ENCODE peak calls at places on chromosomes 5 and 9, in five cellular contexts. One of them, this sample, is unnamed.

GRCh38 chr9:12875216-12875615 is 100.4 kb downstream of the LURAP1L start:
- DNase-seq in PC-9: peak; percentile 52
- DNase-seq in right lobe of liver: no peak
- DNase-seq in CD4-positive, alpha-beta memory T cell: no peak
- DNase-seq in lung: no peak
- DNase-seq in this sample: no peak

GRCh38 chr5:6804766-6805165 is 91.5 kb downstream of the TENT4A start:
- DNase-seq in CD4-positive, alpha-beta memory T cell: no peak
- DNase-seq in right lobe of liver: no peak
- DNase-seq in PC-9: no peak
- DNase-seq in lung: no peak
- DNase-seq in this sample: no peak

GRCh38 chr5:150164640-150165039 is 1.9 kb upstream of the CDX1 start:
- DNase-seq in right lobe of liver: no peak
- DNase-seq in CD4-positive, alpha-beta memory T cell: no peak
- DNase-seq in PC-9: no peak
- DNase-seq in lung: no peak
- DNase-seq in this sample: no peak

GRCh38 chr9:130118841-130119520 is 53.2 kb upstream of the NCS1 start:
- DNase-seq in right lobe of liver: no peak
- DNase-seq in PC-9: no peak
- DNase-seq in CD4-positive, alpha-beta memory T cell: no peak
- DNase-seq in lung: no peak
- DNase-seq in this sample: no peak

GRCh38 chr5:378976-379742 is 57.6 kb downstream of the AHRR start:
- DNase-seq in PC-9: no peak
- DNase-seq in lung: no peak
- DNase-seq in right lobe of liver: no peak
- DNase-seq in CD4-positive, alpha-beta memory T cell: no peak
- DNase-seq in this sample: no peak

GRCh38 chr5:83029912-83030311 is 47.3 kb downstream of the TMEM167A start:
- DNase-seq in CD4-positive, alpha-beta memory T cell: no peak
- DNase-seq in PC-9: no peak
- DNase-seq in right lobe of liver: no peak
- DNase-seq in lung: no peak
- DNase-seq in this sample: no peak

GRCh38 chr9:101028346-101029299 is at the start of gene PLPPR1:
- DNase-seq in PC-9: no peak
- DNase-seq in lung: peak; percentile 73
- DNase-seq in right lobe of liver: peak; percentile 90
- DNase-seq in CD4-positive, alpha-beta memory T cell: no peak
- DNase-seq in this sample: no peak

GRCh38 chr5:95107138-95107537 is 177.8 kb downstream of the MCTP1 start:
- DNase-seq in PC-9: no peak
- DNase-seq in lung: no peak
- DNase-seq in CD4-positive, alpha-beta memory T cell: no peak
- DNase-seq in right lobe of liver: no peak
- DNase-seq in this sample: no peak

GRCh38 chr9:95137587-95138145 is 179.8 kb downstream of the FANCC start:
- DNase-seq in right lobe of liver: peak; percentile 73
- DNase-seq in CD4-positive, alpha-beta memory T cell: no peak
- DNase-seq in PC-9: no peak
- DNase-seq in lung: no peak
- DNase-seq in this sample: no peak

GRCh38 chr5:28313543-28314334 is 1275.4 kb upstream of the CDH9 start:
- DNase-seq in CD4-positive, alpha-beta memory T cell: no peak
- DNase-seq in lung: no peak
- DNase-seq in right lobe of liver: no peak
- DNase-seq in PC-9: peak; percentile 38
- DNase-seq in this sample: no peak

GRCh38 chr5:150218693-150219035 is 28.8 kb downstream of the SLC6A7 start:
- DNase-seq in PC-9: no peak
- DNase-seq in CD4-positive, alpha-beta memory T cell: no peak
- DNase-seq in right lobe of liver: no peak
- DNase-seq in lung: no peak
- DNase-seq in this sample: no peak

GRCh38 chr5:59725393-59725768 is 168.1 kb downstream of the PDE4D start:
- DNase-seq in right lobe of liver: no peak
- DNase-seq in lung: no peak
- DNase-seq in CD4-positive, alpha-beta memory T cell: no peak
- DNase-seq in PC-9: no peak
- DNase-seq in this sample: no peak

GRCh38 chr5:101637599-101637998 is 658.5 kb downstream of the SLCO4C1 start:
- DNase-seq in CD4-positive, alpha-beta memory T cell: no peak
- DNase-seq in PC-9: no peak
- DNase-seq in right lobe of liver: no peak
- DNase-seq in lung: no peak
- DNase-seq in this sample: no peak

GRCh38 chr9:132864691-132865090 is 13.4 kb downstream of the AK8 start:
- DNase-seq in PC-9: no peak
- DNase-seq in CD4-positive, alpha-beta memory T cell: no peak
- DNase-seq in lung: no peak
- DNase-seq in right lobe of liver: no peak
- DNase-seq in this sample: no peak

GRCh38 chr9:98867109-98867433 is 59.6 kb downstream of the GALNT12 start:
- DNase-seq in CD4-positive, alpha-beta memory T cell: no peak
- DNase-seq in right lobe of liver: no peak
- DNase-seq in PC-9: no peak
- DNase-seq in lung: no peak
- DNase-seq in this sample: no peak

GRCh38 chr5:33536802-33537201 is 96.0 kb downstream of the TARS1 start:
- DNase-seq in PC-9: no peak
- DNase-seq in CD4-positive, alpha-beta memory T cell: no peak
- DNase-seq in right lobe of liver: no peak
- DNase-seq in lung: no peak
- DNase-seq in this sample: no peak

GRCh38 chr9:77440057-77440456 is 208.1 kb downstream of the GNA14 start:
- DNase-seq in lung: no peak
- DNase-seq in PC-9: no peak
- DNase-seq in CD4-positive, alpha-beta memory T cell: no peak
- DNase-seq in right lobe of liver: no peak
- DNase-seq in this sample: no peak

GRCh38 chr5:96648598-96648997 is 13.6 kb upstream of the CAST start:
- DNase-seq in lung: no peak
- DNase-seq in right lobe of liver: no peak
- DNase-seq in CD4-positive, alpha-beta memory T cell: no peak
- DNase-seq in PC-9: no peak
- DNase-seq in this sample: no peak

GRCh38 chr9:116361558-116361957 is 208.0 kb downstream of the PAPPA start:
- DNase-seq in PC-9: no peak
- DNase-seq in lung: no peak
- DNase-seq in right lobe of liver: no peak
- DNase-seq in CD4-positive, alpha-beta memory T cell: no peak
- DNase-seq in this sample: no peak

GRCh38 chr9:6787793-6788174 is 30.0 kb downstream of the KDM4C start:
- DNase-seq in lung: no peak
- DNase-seq in PC-9: no peak
- DNase-seq in right lobe of liver: no peak
- DNase-seq in CD4-positive, alpha-beta memory T cell: no peak
- DNase-seq in this sample: no peak

GRCh38 chr5:124707516-124707915 is 38.9 kb downstream of the ZNF608 start:
- DNase-seq in lung: no peak
- DNase-seq in CD4-positive, alpha-beta memory T cell: no peak
- DNase-seq in right lobe of liver: no peak
- DNase-seq in PC-9: no peak
- DNase-seq in this sample: no peak
- H3K4me1 ChIP-seq in lung: peaks cover 18% of the 10 kb centered on the region
- H3K4me1 ChIP-seq in CD4-positive, alpha-beta memory T cell: no peaks in the 10 kb centered on the region
- H3K4me1 ChIP-seq in right lobe of liver: no peaks in the 10 kb centered on the region
- H3K4me1 ChIP-seq in PC-9: no peaks in the 10 kb centered on the region
- H3K4me1 ChIP-seq in this sample: no peaks in the 10 kb centered on the region

GRCh38 chr5:159304961-159305595 is 25.2 kb downstream of the IL12B start:
- DNase-seq in PC-9: no peak
- DNase-seq in right lobe of liver: no peak
- DNase-seq in CD4-positive, alpha-beta memory T cell: no peak
- DNase-seq in lung: no peak
- DNase-seq in this sample: no peak

GRCh38 chr5:159303286-159303685 is 27.0 kb downstream of the IL12B start:
- DNase-seq in lung: no peak
- DNase-seq in right lobe of liver: no peak
- DNase-seq in CD4-positive, alpha-beta memory T cell: no peak
- DNase-seq in PC-9: no peak
- DNase-seq in this sample: no peak

GRCh38 chr5:159301351-159301911 is 28.9 kb downstream of the IL12B start:
- DNase-seq in PC-9: no peak
- DNase-seq in right lobe of liver: no peak
- DNase-seq in CD4-positive, alpha-beta memory T cell: no peak
- DNase-seq in lung: no peak
- DNase-seq in this sample: no peak
- H3K9me3 ChIP-seq in PC-9: peaks cover 27% of the 10 kb centered on the region
- H3K9me3 ChIP-seq in right lobe of liver: no peaks in the 10 kb centered on the region
- H3K9me3 ChIP-seq in CD4-positive, alpha-beta memory T cell: no peaks in the 10 kb centered on the region
- H3K9me3 ChIP-seq in lung: peaks cover 7% of the 10 kb centered on the region
- H3K9me3 ChIP-seq in this sample: no peaks in the 10 kb centered on the region

GRCh38 chr9:136091582-136092352 is 3.3 kb downstream of the NACC2 start:
- DNase-seq in right lobe of liver: peak; percentile 7
- DNase-seq in PC-9: no peak
- DNase-seq in lung: no peak
- DNase-seq in CD4-positive, alpha-beta memory T cell: no peak
- DNase-seq in this sample: no peak
- H3K4me1 ChIP-seq in right lobe of liver: peaks cover 35% of the 10 kb centered on the region
- H3K4me1 ChIP-seq in PC-9: peaks cover 22% of the 10 kb centered on the region
- H3K4me1 ChIP-seq in lung: peaks cover 17% of the 10 kb centered on the region
- H3K4me1 ChIP-seq in CD4-positive, alpha-beta memory T cell: peaks cover 44% of the 10 kb centered on the region
- H3K4me1 ChIP-seq in this sample: peaks cover 22% of the 10 kb centered on the region

GRCh38 chr5:131973981-131974380 is 28.5 kb upstream of the MEIKIN start:
- DNase-seq in lung: no peak
- DNase-seq in right lobe of liver: no peak
- DNase-seq in PC-9: no peak
- DNase-seq in CD4-positive, alpha-beta memory T cell: no peak
- DNase-seq in this sample: no peak
- H3K9me3 ChIP-seq in lung: no peaks in the 10 kb centered on the region
- H3K9me3 ChIP-seq in right lobe of liver: no peaks in the 10 kb centered on the region
- H3K9me3 ChIP-seq in PC-9: no peaks in the 10 kb centered on the region
- H3K9me3 ChIP-seq in CD4-positive, alpha-beta memory T cell: no peaks in the 10 kb centered on the region
- H3K9me3 ChIP-seq in this sample: no peaks in the 10 kb centered on the region

DNA sequence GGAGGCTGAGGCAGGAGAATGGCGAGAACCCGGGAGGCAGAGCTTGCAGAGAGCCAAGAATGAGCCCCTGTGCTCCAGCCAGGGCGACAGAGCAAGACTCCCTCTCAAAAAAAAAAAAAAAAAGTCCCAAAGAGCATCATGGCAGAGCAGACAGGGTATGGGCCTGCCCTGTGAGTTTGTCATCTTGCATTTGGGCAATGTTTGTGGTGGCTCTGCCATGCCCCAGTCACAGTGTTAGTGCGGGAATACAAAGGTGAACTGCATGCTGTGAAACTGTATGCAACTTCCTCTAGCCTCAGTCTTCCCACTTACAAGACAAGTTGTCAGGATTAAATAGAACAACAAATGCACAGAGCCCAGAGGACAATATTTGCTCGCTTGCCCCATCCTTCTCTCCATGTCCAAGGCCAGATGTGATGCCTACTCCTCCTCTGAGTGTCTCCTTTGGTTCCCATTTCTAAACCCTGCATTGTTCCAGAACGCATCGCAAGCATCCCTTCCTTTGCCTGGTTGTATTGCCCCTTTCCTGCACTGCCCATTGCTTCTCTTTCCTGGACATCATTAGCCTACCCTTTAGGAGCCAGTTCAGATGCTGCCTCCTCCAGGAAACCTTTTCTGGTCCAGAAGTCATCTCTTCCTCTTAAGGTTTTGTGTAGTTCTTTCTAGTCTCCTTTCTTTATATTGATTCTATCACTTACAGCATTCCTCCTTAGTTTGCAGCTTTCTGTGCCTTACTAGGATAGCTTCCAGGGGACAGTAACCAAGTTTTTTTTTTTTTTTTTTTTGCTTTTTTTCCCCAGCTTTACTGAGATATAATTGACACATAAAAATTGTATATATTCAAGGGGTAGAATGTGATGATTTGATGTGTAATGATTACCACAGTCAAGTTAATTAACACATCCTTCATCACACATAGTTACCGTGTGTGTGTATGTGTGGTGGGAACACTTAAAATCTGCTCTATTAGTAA is 69.0 kb upstream of the TNFAIP8 start:
- DNase-seq in lung: no peak
- DNase-seq in CD4-positive, alpha-beta memory T cell: no peak
- DNase-seq in PC-9: no peak
- DNase-seq in right lobe of liver: no peak
- DNase-seq in this sample: no peak
- H3K4me1 ChIP-seq in lung: peaks cover 6% of the 10 kb centered on the region
- H3K4me1 ChIP-seq in CD4-positive, alpha-beta memory T cell: peaks cover 100% of the 10 kb centered on the region
- H3K4me1 ChIP-seq in PC-9: peaks cover 50% of the 10 kb centered on the region
- H3K4me1 ChIP-seq in right lobe of liver: no peaks in the 10 kb centered on the region
- H3K4me1 ChIP-seq in this sample: peaks cover 100% of the 10 kb centered on the region

DNA sequence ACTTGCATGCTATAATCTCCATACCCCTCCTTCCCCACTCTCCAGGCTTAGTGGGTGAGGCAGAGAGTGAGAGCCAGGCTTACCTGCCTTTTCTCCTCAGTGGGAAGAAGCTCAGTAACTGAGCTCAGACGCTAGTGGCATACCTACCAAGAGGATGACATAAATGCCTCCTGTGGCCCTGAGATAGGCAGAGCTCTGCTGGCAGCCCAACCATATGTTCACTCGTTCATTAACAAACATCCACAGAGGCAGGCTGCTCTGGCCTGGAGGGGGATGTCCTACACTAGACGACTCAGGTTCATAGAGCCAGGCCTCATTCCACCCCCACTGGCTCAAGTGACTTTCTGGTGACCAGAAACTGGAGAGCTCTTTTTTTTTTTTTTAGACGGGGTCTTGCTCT is 81.3 kb downstream of the THBS4 start:
- DNase-seq in right lobe of liver: no peak
- DNase-seq in lung: no peak
- DNase-seq in PC-9: no peak
- DNase-seq in CD4-positive, alpha-beta memory T cell: no peak
- DNase-seq in this sample: no peak
- H3K9me3 ChIP-seq in right lobe of liver: no peaks in the 10 kb centered on the region
- H3K9me3 ChIP-seq in lung: no peaks in the 10 kb centered on the region
- H3K9me3 ChIP-seq in PC-9: no peaks in the 10 kb centered on the region
- H3K9me3 ChIP-seq in CD4-positive, alpha-beta memory T cell: peaks cover 2% of the 10 kb centered on the region
- H3K9me3 ChIP-seq in this sample: no peaks in the 10 kb centered on the region

DNA sequence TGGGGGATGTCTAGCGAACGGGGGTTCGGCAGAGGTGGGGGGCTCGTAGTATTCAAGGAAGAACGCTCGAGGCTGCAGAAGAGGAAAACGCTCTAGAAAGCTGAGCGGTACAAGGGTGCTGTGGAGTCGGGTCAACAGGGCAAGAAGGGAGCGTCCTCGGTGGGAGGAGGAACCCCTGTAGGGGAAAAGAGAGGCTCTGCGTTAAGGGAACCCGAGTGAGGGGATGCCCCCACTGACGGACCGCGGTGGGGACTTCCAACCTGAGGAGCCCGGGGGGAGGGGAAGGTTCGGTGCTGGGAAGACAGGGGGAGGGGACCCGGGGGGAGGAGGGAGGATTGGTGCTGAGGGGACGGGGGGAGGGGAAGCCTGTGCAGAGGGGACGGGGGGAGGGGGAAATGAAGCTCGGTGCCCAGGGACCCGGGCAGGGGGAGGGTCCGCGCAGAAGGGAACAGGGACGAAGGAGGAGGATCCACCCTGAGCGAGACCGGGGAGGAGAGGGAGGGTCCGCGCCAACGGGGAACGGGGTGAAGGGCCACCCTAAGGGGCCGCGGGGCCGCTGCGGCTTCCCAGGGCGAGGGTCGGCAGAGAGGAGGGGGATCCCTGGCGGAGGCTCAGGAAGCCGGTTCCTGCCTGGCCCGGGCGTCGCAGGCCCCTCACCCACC is 621 bp downstream of the NR6A1 start:
- DNase-seq in CD4-positive, alpha-beta memory T cell: peak; percentile 22
- DNase-seq in lung: no peak
- DNase-seq in right lobe of liver: peak; percentile 49
- DNase-seq in PC-9: peak; percentile 55
- DNase-seq in this sample: no peak
- H3K4me1 ChIP-seq in CD4-positive, alpha-beta memory T cell: peaks cover 24% of the 10 kb centered on the region
- H3K4me1 ChIP-seq in lung: peaks cover 5% of the 10 kb centered on the region
- H3K4me1 ChIP-seq in right lobe of liver: peaks cover 10% of the 10 kb centered on the region
- H3K4me1 ChIP-seq in PC-9: peaks cover 25% of the 10 kb centered on the region
- H3K4me1 ChIP-seq in this sample: peaks cover 24% of the 10 kb centered on the region